ENCODE peak calls at places on chromosomes 13 and 19, in ten cellular contexts. R is GM12865; U is hypothalamus; Z is A549; O is activated T-cell treated with anti-CD3 and anti-CD28 coated beads, Interleukin-2, amount 50 U/mL, for 4 hours; J is head of caudate nucleus; F is stimulated activated CD8-positive, alpha-beta memory T cell treated with anti-CD3 and anti-CD28 coated beads, Interleukin-7, amount 100 ng/mL, for 1 hour; M is left cardiac atrium; X is psoas muscle; N is NCI-H1105. G is an unnamed sample.

GRCh38 chr19:33248553-33248953 is 22.9 kb upstream of the SLC7A10 start:
- DNase-seq in U (no peak), F (no peak), Z (no peak), X (no peak), M (no peak), R (no peak), O (no peak), N (no peak), J (no peak), G (no peak)

GRCh38 chr13:79861731-79862130 is 380.8 kb downstream of the NDFIP2 start:
- DNase-seq in M (no peak), U (no peak), Z (no peak), R (no peak), J (no peak), N (no peak), X (no peak), O (no peak), F (no peak), G (no peak)

GRCh38 chr13:25097426-25097825 is 1.5 kb downstream of the PABPC3 start:
- DNase-seq in Z (no peak), O (no peak), R (no peak), X (no peak), F (no peak), J (no peak), M (no peak), U (no peak), N (no peak), G (no peak)

GRCh38 chr19:1067341-1068103 is 555 bp downstream of the ARHGAP45 start:
- DNase-seq in N (no peak), M (no peak), O (peak), R (peak), F (no peak), Z (no peak), U (no peak), X (peak), J (no peak), G (no peak)

GRCh38 chr19:38701455-38702063 is 42.7 kb downstream of the CAPN12 start:
- DNase-seq in M (no peak), N (no peak), J (no peak), X (no peak), F (no peak), U (no peak), Z (no peak), R (no peak), O (no peak), G (no peak)

GRCh38 chr13:65540064-65540635 is 1690.0 kb downstream of the PCDH9 start:
- DNase-seq in Z (no peak), U (no peak), M (no peak), N (no peak), J (no peak), O (no peak), R (no peak), X (no peak), F (no peak), G (no peak)

GRCh38 chr13:78339927-78340326 is 263.4 kb downstream of the POU4F1 start:
- DNase-seq in J (no peak), F (no peak), U (no peak), X (no peak), N (no peak), O (no peak), M (no peak), R (no peak), Z (no peak), G (no peak)

GRCh38 chr13:99199541-99200432 is 867 bp upstream of the UBAC2 start:
- DNase-seq in O (no peak), J (no peak), F (no peak), N (no peak), U (no peak), M (no peak), R (no peak), Z (no peak), X (no peak), G (no peak)

GRCh38 chr19:49147923-49148682 is 7.1 kb downstream of the HRC start:
- DNase-seq in O (no peak), Z (no peak), N (no peak), M (peak), F (no peak), R (no peak), X (no peak), J (no peak), U (no peak), G (no peak)